ENCODE peak calls at places on chromosomes 16 and 17, in four cellular contexts. B is fibroblast of lung, E is HCT116, I is kidney. A is an unnamed sample.

GRCh38 chr17:55487727-55488436 is 23.4 kb downstream of the SMIM36 start:
- DNase-seq in B (peak), E (no peak), I (no peak), A (no peak)

GRCh38 chr17:69597898-69598692 is 183.6 kb downstream of the MAP2K6 start:
- DNase-seq in B (peak), E (no peak), I (no peak), A (no peak)

GRCh38 chr16:67917140-67917851 is 14.4 kb downstream of the CTRL start:
- DNase-seq in B (no peak), E (no peak), I (no peak), A (no peak)

GRCh38 chr17:72580321-72581127 is 459.7 kb downstream of the SOX9 start:
- DNase-seq in B (no peak), E (no peak), I (no peak), A (no peak)

GRCh38 chr17:55774834-55775233 is 24.0 kb downstream of the PCTP start:
- DNase-seq in B (no peak), E (no peak), I (no peak), A (no peak)

GRCh38 chr16:25260416-25260815 is 2.8 kb upstream of the ZKSCAN2 start:
- DNase-seq in B (no peak), E (no peak), I (no peak), A (no peak)

GRCh38 chr17:29007456-29008455 is 1.9 kb upstream of the SEZ6 start:
- DNase-seq in B (no peak), E (peak), I (no peak), A (no peak)

GRCh38 chr16:81599034-81599744 is 154.6 kb downstream of the CMIP start:
- DNase-seq in B (no peak), E (no peak), I (peak), A (no peak)

GRCh38 chr17:59521465-59522126 is 43.8 kb upstream of the DHX40 start:
- DNase-seq in B (peak), E (peak), I (peak), A (peak)

GRCh38 chr16:23855010-23855409 is 19.2 kb downstream of the PRKCB start:
- DNase-seq in B (no peak), E (no peak), I (no peak), A (no peak)

GRCh38 chr17:80948961-80949450 is 42.6 kb upstream of the CHMP6 start:
- DNase-seq in B (no peak), E (no peak), I (peak), A (peak)

GRCh38 chr17:83155128-83156081 is 76.0 kb downstream of the METRNL start:
- DNase-seq in B (peak), E (no peak), I (peak), A (peak)

GRCh38 chr17:49086649-49087048 is 45.9 kb upstream of the B4GALNT2 start:
- DNase-seq in B (no peak), E (no peak), I (no peak), A (no peak)

GRCh38 chr17:21252875-21253645 is at the start of gene NATD1:
- DNase-seq in B (peak), E (peak), I (peak), A (peak)

GRCh38 chr17:77842148-77842905 is 116.2 kb upstream of the TNRC6C start:
- DNase-seq in B (no peak), E (no peak), I (no peak), A (no peak)

GRCh38 chr16:5633845-5634440 is 536.3 kb upstream of the EEF2KMT start:
- DNase-seq in B (peak), E (peak), I (no peak), A (peak)
- TF ChIP-seq CTCF in B (no peak), E (peak), I (no peak), A (peak)

DNA sequence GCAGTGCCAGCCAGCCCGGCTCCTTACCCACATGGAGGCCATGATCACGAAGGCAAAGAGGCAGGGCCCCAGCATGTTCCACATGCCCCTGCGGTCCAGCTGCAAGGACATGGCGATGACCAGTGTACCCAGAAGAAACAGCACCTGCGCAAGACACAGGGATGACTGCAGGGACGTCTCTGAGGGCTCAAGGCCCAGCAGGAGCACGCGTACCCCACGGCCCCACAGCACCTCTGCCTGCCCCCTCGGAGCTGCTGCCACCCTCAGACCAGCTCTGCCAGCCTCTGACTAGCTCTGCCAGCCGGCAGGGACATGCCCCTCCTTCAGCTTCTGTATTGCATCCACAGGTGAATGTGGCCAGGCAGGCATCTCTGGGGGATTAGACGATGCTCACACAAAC is 2.2 kb upstream of the MRPL28 start:
- DNase-seq in B (no peak), E (no peak), I (no peak), A (no peak)
- H3K9ac ChIP-seq in B (no peak), E (no peak), I (no peak), A (no peak)

DNA sequence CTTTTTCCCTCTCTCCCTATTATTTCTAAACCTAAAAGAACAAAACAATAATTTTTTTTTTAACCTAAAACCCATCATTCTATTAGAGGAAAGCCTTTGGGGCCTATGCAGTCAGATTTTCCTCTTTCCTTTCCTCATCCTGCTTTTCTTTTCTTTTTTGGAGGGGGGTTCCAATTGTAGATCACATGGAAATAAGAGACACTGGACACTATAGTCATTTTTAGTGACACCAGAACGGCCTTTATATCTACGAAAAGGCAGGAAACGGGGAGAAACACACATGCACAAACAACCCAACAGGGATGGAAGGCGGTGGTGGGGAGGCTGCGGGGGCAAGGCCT is 5.1 kb upstream of the ZFHX3 start:
- DNase-seq in B (no peak), E (no peak), I (no peak), A (no peak)
- H3K4me3 ChIP-seq in B (peak), E (peak), I (no peak), A (no peak)

GRCh38 chr17:65185686-65186382 is 48.7 kb downstream of the RGS9 start:
- DNase-seq in B (no peak), E (no peak), I (no peak), A (peak)
- TF ChIP-seq CTCF in B (no peak), E (peak), I (no peak), A (peak)

GRCh38 chr17:79026345-79027273 is 2.6 kb downstream of the C1QTNF1 start:
- DNase-seq in B (peak), E (peak), I (peak), A (peak)
- H3K9ac ChIP-seq in B (peak), E (peak), I (peak), A (peak)

GRCh38 chr16:54936086-54936978 is 5.7 kb downstream of the IRX5 start:
- DNase-seq in B (no peak), E (no peak), I (peak), A (no peak)
- H3K4me3 ChIP-seq in B (no peak), E (no peak), I (peak), A (no peak)

A was measured in SK-N-SH.